ENCODE peak calls at places on chromosomes 4 and X, in eight cellular contexts. T, X, Z, P, R, A, D and C are unnamed samples.

GRCh38 chr4:177041356-177041755 is 248.6 kb upstream of the VEGFC start:
- DNase-seq in X (no peak), P (no peak), D (no peak), Z (no peak), A (no peak), R (no peak), T (no peak), C (no peak)

GRCh38 chrX:129540068-129540653 is at the start of gene OCRL:
- DNase-seq in A (peak), X (peak), R (peak), T (peak), P (no peak), D (peak), Z (peak), C (peak)

GRCh38 chrX:1601768-1602085 is 10.3 kb downstream of the AKAP17A start:
- DNase-seq in A (no peak), D (no peak), T (no peak), R (no peak), Z (peak), X (peak), P (no peak), C (no peak)

GRCh38 chrX:134949271-134949670 is 41.5 kb upstream of the SMIM10 start:
- DNase-seq in R (no peak), T (no peak), Z (no peak), X (no peak), A (no peak), D (no peak), P (no peak), C (no peak)

GRCh38 chr4:11748169-11748872 is 319.6 kb upstream of the HS3ST1 start:
- DNase-seq in X (no peak), D (no peak), P (peak), T (no peak), Z (no peak), R (no peak), A (no peak), C (no peak)

GRCh38 chrX:19869195-19869594 is 18.2 kb downstream of the SH3KBP1 start:
- DNase-seq in A (no peak), D (no peak), P (no peak), R (no peak), T (no peak), Z (no peak), X (no peak), C (no peak)

GRCh38 chrX:115892056-115892708 is 278.4 kb upstream of the AGTR2 start:
- DNase-seq in D (no peak), Z (no peak), X (no peak), T (no peak), P (no peak), R (no peak), A (no peak), C (no peak)

GRCh38 chr4:72587334-72587733 is 18.3 kb upstream of the ADAMTS3 start:
- DNase-seq in P (no peak), A (no peak), X (no peak), R (no peak), Z (no peak), T (no peak), D (no peak), C (no peak)

GRCh38 chrX:45602151-45602550 is 401.5 kb upstream of the DIPK2B start:
- DNase-seq in X (no peak), R (no peak), A (no peak), Z (no peak), T (no peak), P (no peak), D (no peak), C (no peak)

GRCh38 chr4:5204781-5205180 is 153.5 kb downstream of the STK32B start:
- DNase-seq in Z (no peak), D (no peak), T (no peak), A (no peak), X (no peak), R (no peak), P (no peak), C (no peak)

GRCh38 chr4:99013402-99013843 is 17.9 kb downstream of the METAP1 start:
- DNase-seq in Z (no peak), D (no peak), T (no peak), R (peak), A (peak), X (no peak), P (no peak), C (no peak)

GRCh38 chrX:63424063-63424462 is 72.9 kb upstream of the SPIN4 start:
- DNase-seq in T (no peak), A (no peak), X (no peak), P (no peak), Z (no peak), R (no peak), D (no peak), C (no peak)

GRCh38 chrX:10130354-10130753 is 26.4 kb upstream of the CLCN4 start:
- DNase-seq in X (no peak), P (no peak), A (no peak), Z (no peak), T (no peak), D (no peak), R (no peak), C (no peak)

GRCh38 chrX:118807151-118808017 is 16.2 kb upstream of the ZCCHC12 start:
- DNase-seq in D (peak), X (no peak), T (peak), P (peak), R (peak), Z (no peak), A (peak), C (peak)

GRCh38 chr4:5784021-5784420 is 73.0 kb downstream of the EVC start:
- DNase-seq in X (peak), Z (no peak), T (no peak), A (no peak), D (no peak), R (no peak), P (no peak), C (no peak)

GRCh38 chrX:39688576-39689373 is 409.0 kb downstream of the BCOR start:
- DNase-seq in D (peak), A (peak), R (peak), X (peak), Z (peak), P (no peak), T (peak), C (peak)

GRCh38 chr4:139872274-139872673 is 206.7 kb downstream of the MGST2 start:
- DNase-seq in R (no peak), X (no peak), Z (no peak), P (peak), D (no peak), T (no peak), A (no peak), C (no peak)

GRCh38 chr4:140935259-140935658 is 179.1 kb upstream of the TBC1D9 start:
- DNase-seq in X (no peak), Z (no peak), A (no peak), T (peak), R (peak), D (no peak), P (no peak), C (no peak)

GRCh38 chrX:31580227-31580626 is 508.4 kb upstream of the FTHL17 start:
- DNase-seq in R (peak), X (no peak), A (peak), Z (no peak), D (no peak), T (peak), P (no peak), C (no peak)

GRCh38 chrX:113048896-113049295 is 208.3 kb upstream of the AMOT start:
- DNase-seq in T (no peak), A (no peak), D (no peak), P (no peak), R (no peak), Z (no peak), X (no peak), C (no peak)

GRCh38 chr4:26406346-26406975 is 83.8 kb downstream of the CCKAR start:
- DNase-seq in T (no peak), A (peak), P (no peak), X (no peak), R (no peak), D (no peak), Z (no peak), C (no peak)

GRCh38 chr4:94406668-94407437 is 44.9 kb upstream of the PDLIM5 start:
- DNase-seq in R (peak), Z (peak), T (peak), X (no peak), A (peak), P (peak), D (peak), C (peak)

DNA sequence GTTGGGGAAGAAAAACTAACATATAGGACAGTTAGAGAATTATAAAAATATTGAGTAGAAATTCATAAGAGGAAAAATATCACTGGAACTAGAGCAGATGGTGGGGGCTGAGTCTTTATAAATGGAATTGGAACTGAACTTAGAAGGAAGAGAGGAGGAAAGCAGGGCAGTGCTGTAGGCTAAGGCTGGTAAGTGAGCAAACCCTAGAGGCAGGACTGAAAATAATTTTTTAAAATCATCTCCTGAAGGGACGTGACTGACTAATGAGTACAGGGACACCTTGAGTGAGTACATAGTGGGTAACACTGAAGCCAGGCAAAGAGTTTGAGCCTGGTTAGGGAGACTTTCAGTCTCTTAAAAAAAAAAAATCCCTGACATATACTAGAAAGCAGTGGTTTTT is 63.3 kb downstream of the GALNT7 start:
- DNase-seq in T (no peak), A (no peak), X (no peak), Z (no peak), R (no peak), D (peak), P (no peak), C (no peak)
- TF ChIP-seq CTCF in T (peak), A (peak), X (peak), Z (no peak), R (peak), D (peak), P (no peak), C (no peak)

GRCh38 chr4:55004831-55005230 is 120.6 kb downstream of the KDR start:
- DNase-seq in D (no peak), A (no peak), T (no peak), Z (no peak), R (peak), P (no peak), X (no peak), C (no peak)

GRCh38 chr4:55010550-55010949 is 114.8 kb downstream of the KDR start:
- DNase-seq in Z (no peak), T (no peak), A (no peak), X (no peak), R (no peak), P (no peak), D (no peak), C (no peak)

GRCh38 chr4:55005910-55006309 is 119.5 kb downstream of the KDR start:
- DNase-seq in P (no peak), Z (no peak), X (no peak), D (no peak), R (no peak), A (no peak), T (no peak), C (no peak)

GRCh38 chr4:55012363-55013255 is 112.8 kb downstream of the KDR start:
- DNase-seq in P (no peak), T (no peak), A (no peak), D (no peak), R (no peak), X (no peak), Z (no peak), C (no peak)

GRCh38 chr4:55008166-55009056 is 117.0 kb downstream of the KDR start:
- DNase-seq in P (no peak), D (peak), T (no peak), A (peak), R (peak), X (peak), Z (no peak), C (peak)
- TF ChIP-seq CTCF in P (peak), D (peak), T (peak), A (peak), R (peak), X (peak), Z (peak), C (peak)

GRCh38 chr4:1446502-1447153 is 40.4 kb upstream of the NKX1-1 start:
- DNase-seq in R (no peak), A (no peak), P (no peak), X (no peak), Z (no peak), D (no peak), T (no peak), C (no peak)
- TF ChIP-seq CTCF in R (no peak), A (no peak), P (no peak), X (no peak), Z (no peak), D (no peak), T (no peak), C (no peak)

GRCh38 chrX:16578218-16578617 is 71.7 kb upstream of the S100G start:
- DNase-seq in X (no peak), T (no peak), P (no peak), R (no peak), D (no peak), Z (no peak), A (peak), C (no peak)
- TF ChIP-seq CTCF in X (no peak), T (no peak), P (no peak), R (no peak), D (no peak), Z (no peak), A (peak), C (no peak)

GRCh38 chr4:42578187-42578586 is 78.7 kb downstream of the ATP8A1 start:
- DNase-seq in P (no peak), Z (no peak), X (no peak), T (no peak), D (no peak), A (no peak), R (no peak), C (no peak)
- TF ChIP-seq CTCF in P (no peak), Z (no peak), X (no peak), T (peak), D (no peak), A (peak), R (no peak), C (no peak)

GRCh38 chrX:17860811-17861495 is at the start of gene RAI2:
- DNase-seq in D (peak), X (peak), R (peak), Z (peak), A (peak), T (peak), P (no peak), C (peak)
- TF ChIP-seq CTCF in D (no peak), X (no peak), R (no peak), Z (no peak), A (peak), T (no peak), P (no peak), C (no peak)

GRCh38 chr4:47031713-47032404 is 492 bp downstream of the GABRB1 start:
- DNase-seq in T (no peak), Z (no peak), R (peak), X (no peak), P (no peak), A (no peak), D (no peak), C (peak)

GRCh38 chr4:47031011-47031678 is at the start of gene GABRB1:
- DNase-seq in T (peak), Z (peak), X (peak), D (peak), P (no peak), R (peak), A (peak), C (no peak)

GRCh38 chr4:47038263-47038662 is 6.9 kb downstream of the GABRB1 start:
- DNase-seq in A (no peak), D (no peak), T (no peak), X (no peak), R (no peak), P (no peak), Z (no peak), C (no peak)

DNA sequence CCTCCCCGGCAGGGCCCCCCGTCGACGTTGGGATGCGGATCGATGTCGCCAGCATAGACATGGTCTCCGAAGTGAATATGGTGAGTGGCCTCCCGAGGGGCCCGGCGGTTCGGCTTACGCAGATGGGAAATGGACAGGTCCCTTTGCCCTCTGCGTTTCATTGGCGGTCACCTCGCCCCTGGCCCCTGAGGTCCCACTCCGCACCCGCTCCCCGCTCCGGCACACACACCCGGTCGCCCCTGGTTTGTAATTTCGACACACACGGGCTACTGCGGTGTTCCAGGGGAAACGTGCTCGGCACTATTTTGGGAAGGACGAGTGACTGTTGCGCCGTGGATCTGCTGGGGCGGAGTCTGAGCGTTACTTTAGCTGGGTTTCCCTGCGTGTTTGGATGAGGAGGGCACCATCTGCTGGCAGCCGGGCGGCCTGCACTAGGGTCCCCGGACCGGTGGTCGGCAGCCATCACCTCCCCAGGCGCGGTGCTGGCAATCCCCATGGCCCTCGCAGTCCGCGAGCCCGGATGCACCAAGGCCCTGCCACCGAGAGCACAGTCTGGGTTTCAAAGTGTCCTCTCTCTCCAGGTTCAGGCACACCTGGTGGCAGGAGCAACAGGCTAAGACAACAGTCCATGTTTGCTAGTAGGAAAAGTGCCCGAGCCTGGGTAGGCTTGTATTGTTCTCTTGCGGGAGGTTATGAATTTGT is 1.2 kb downstream of the GABRB1 start:
- DNase-seq in R (peak), P (peak), D (no peak), X (peak), A (peak), Z (peak), T (peak), C (peak)
- TF ChIP-seq CTCF in R (peak), P (peak), D (no peak), X (peak), A (peak), Z (peak), T (peak), C (peak)

DNA sequence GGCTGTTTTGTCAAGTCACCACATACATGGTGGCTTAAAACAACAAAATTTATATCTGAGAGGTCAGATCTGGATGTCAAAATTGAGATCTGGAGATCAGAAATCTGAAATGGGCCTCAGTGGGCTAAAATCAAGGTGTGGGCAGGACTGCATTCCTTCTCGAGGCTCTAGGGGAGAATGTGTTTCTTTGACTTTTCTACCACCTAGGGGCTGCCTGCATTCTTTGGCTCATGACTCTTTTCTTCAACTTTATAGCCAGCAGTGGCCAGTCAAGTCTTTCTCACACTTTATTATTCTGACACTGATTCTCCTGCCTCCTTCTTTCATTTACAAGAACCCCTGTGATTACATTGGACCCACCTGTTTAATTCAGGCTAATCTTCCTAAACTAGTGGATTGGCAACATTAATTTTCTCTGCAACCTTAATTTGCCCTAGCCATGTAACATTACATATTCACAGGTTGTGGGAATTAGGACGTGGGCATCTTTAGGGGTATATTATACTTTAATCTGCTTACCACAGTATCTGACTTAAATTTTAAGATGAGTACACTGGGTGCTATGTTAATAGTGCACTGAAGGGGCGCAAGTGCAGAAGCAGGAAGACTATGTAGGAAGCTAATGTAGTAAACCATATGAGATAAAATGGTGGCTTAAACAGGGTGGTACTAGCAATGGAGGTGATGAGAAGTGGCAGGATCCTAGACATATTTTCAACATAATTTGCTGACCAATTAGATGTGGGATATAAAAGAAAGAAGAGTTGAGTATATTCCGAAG is 188.0 kb downstream of the SLC4A4 start:
- DNase-seq in D (no peak), T (no peak), A (peak), P (no peak), R (no peak), X (no peak), Z (no peak), C (no peak)
- TF ChIP-seq CTCF in D (peak), T (peak), A (peak), P (peak), R (no peak), X (no peak), Z (no peak), C (no peak)

GRCh38 chr4:23130845-23131244 is 438.1 kb downstream of the GBA3 start:
- DNase-seq in R (no peak), X (no peak), P (no peak), A (no peak), T (no peak), D (no peak), Z (no peak), C (no peak)
- TF ChIP-seq CTCF in R (no peak), X (no peak), P (no peak), A (no peak), T (peak), D (no peak), Z (no peak), C (no peak)